ENCODE peak calls at places on chromosomes 16 and 17, in five cellular contexts. D is T-helper 9 cell, S is fibroblast of mammary gland, C is T-helper 1 cell, Y is nucleus accumbens. L is an unnamed sample.

GRCh38 chr17:50629902-50630301 is 4.8 kb upstream of the ABCC3 start:
- DNase-seq in D (no peak), S (no peak), C (no peak), Y (no peak), L (no peak)

GRCh38 chr16:77306050-77306616 is 106.9 kb downstream of the SYCE1L start:
- DNase-seq in D (no peak), S (no peak), C (no peak), Y (no peak), L (no peak)

GRCh38 chr17:64418506-64419339 is 28.1 kb upstream of the PECAM1 start:
- DNase-seq in D (no peak), S (peak; percentile 88), C (no peak), Y (no peak), L (peak; percentile 39)

GRCh38 chr16:83717308-83717707 is 90.5 kb upstream of the HSBP1 start:
- DNase-seq in D (no peak), S (no peak), C (no peak), Y (no peak), L (no peak)

GRCh38 chr16:53960954-53961616 is 257.1 kb downstream of the FTO start:
- DNase-seq in D (no peak), S (no peak), C (no peak), Y (no peak), L (no peak)

GRCh38 chr17:43679401-43679800 is 17.7 kb upstream of the MEOX1 start:
- DNase-seq in D (no peak), S (no peak), C (no peak), Y (no peak), L (no peak)

GRCh38 chr17:80906364-80907259 is 85.0 kb upstream of the CHMP6 start:
- DNase-seq in D (no peak), S (no peak), C (no peak), Y (no peak), L (no peak)

GRCh38 chr16:4765511-4766474 is 1.2 kb downstream of the ZNF500 start:
- DNase-seq in D (no peak), S (no peak), C (no peak), Y (no peak), L (no peak)

GRCh38 chr17:66647391-66647983 is 187.4 kb upstream of the CACNG5 start:
- DNase-seq in D (no peak), S (no peak), C (no peak), Y (no peak), L (no peak)

GRCh38 chr17:36544049-36544319 is 735 bp upstream of the GGNBP2 start:
- DNase-seq in D (no peak), S (peak; percentile 64), C (no peak), Y (peak; percentile 6), L (no peak)

GRCh38 chr16:66906916-66907836 is 11.5 kb downstream of the CDH16 start:
- DNase-seq in D (no peak), S (no peak), C (no peak), Y (no peak), L (no peak)

GRCh38 chr17:79793924-79794304 is 3.0 kb downstream of the CBX8 start:
- DNase-seq in D (no peak), S (no peak), C (no peak), Y (no peak), L (no peak)

GRCh38 chr17:2688351-2689342 is 22.9 kb downstream of the CLUH start:
- DNase-seq in D (no peak), S (no peak), C (no peak), Y (no peak), L (no peak)

GRCh38 chr16:31696968-31697743 is 169.5 kb downstream of the AHSP start:
- DNase-seq in D (no peak), S (peak; percentile 57), C (no peak), Y (no peak), L (peak; percentile 55)

GRCh38 chr17:39547713-39548478 is 59.8 kb downstream of the NEUROD2 start:
- DNase-seq in D (peak; percentile 76), S (peak; percentile 40), C (peak; percentile 63), Y (peak; percentile 51), L (peak; percentile 22)

GRCh38 chr17:15945493-15946209 is 721 bp downstream of the ADORA2B start:
- DNase-seq in D (no peak), S (no peak), C (no peak), Y (no peak), L (no peak)

GRCh38 chr16:10609410-10609774 is 29.0 kb upstream of the EMP2 start:
- DNase-seq in D (no peak), S (peak; percentile 82), C (no peak), Y (no peak), L (no peak)

GRCh38 chr17:48605409-48605864 is 651 bp upstream of the HOXB6 start:
- DNase-seq in D (no peak), S (no peak), C (no peak), Y (no peak), L (no peak)

GRCh38 chr16:53061701-53062159 is 6.9 kb downstream of the CHD9 start:
- DNase-seq in D (no peak), S (no peak), C (no peak), Y (peak; percentile 29), L (no peak)

L was measured in SHP77.